ENCODE peak calls at places on chromosomes 1 and 21, in six cellular contexts. Z is GM12878, A is SK-N-SH, F is H1, U is K562, C is HepG2. M is an unnamed sample.

GRCh38 chr1:15848143-15848928 is 829 bp downstream of the SPEN start:
- DNase-seq in U (no peak), Z (no peak), F (no peak), C (no peak), A (peak), M (no peak)

GRCh38 chr1:185480545-185480944 is 163.5 kb upstream of the IVNS1ABP start:
- DNase-seq in F (no peak), A (no peak), U (no peak), C (no peak), Z (no peak), M (no peak)

GRCh38 chr21:39125752-39126485 is 57.3 kb downstream of the PSMG1 start:
- DNase-seq in U (no peak), F (peak), C (peak), A (peak), Z (no peak), M (peak)

GRCh38 chr1:78210167-78210566 is 164.4 kb downstream of the GIPC2 start:
- DNase-seq in Z (no peak), U (no peak), A (no peak), F (no peak), C (no peak), M (no peak)

GRCh38 chr1:183812686-183813569 is 8.0 kb downstream of the RGL1 start:
- DNase-seq in Z (no peak), C (peak), F (no peak), A (no peak), U (no peak), M (no peak)

GRCh38 chr1:174116042-174116441 is 43.3 kb upstream of the RABGAP1L start:
- DNase-seq in C (peak), F (no peak), U (no peak), A (no peak), Z (no peak), M (peak)

GRCh38 chr1:61588736-61589381 is 136.1 kb downstream of the TM2D1 start:
- DNase-seq in U (peak), C (peak), Z (peak), A (peak), F (peak), M (peak)

GRCh38 chr1:93839307-93839706 is 39.7 kb downstream of the DNTTIP2 start:
- DNase-seq in C (no peak), F (no peak), A (no peak), Z (no peak), U (no peak), M (peak)

GRCh38 chr21:45453308-45453950 is 48.5 kb downstream of the COL18A1 start:
- DNase-seq in Z (no peak), C (no peak), A (no peak), F (no peak), U (no peak), M (no peak)

GRCh38 chr1:161501234-161501633 is 4.0 kb upstream of the FCGR2A start:
- DNase-seq in C (no peak), F (no peak), A (no peak), U (no peak), Z (no peak), M (no peak)

GRCh38 chr1:17207966-17208418 is 3.1 kb downstream of the PADI1 start:
- DNase-seq in A (no peak), U (peak), Z (peak), C (no peak), F (peak), M (peak)

GRCh38 chr1:72100766-72101165 is 181.6 kb downstream of the NEGR1 start:
- DNase-seq in C (no peak), A (no peak), F (no peak), Z (no peak), U (no peak), M (peak)

GRCh38 chr1:165075725-165076370 is 280.7 kb downstream of the LMX1A start:
- DNase-seq in F (no peak), C (peak), U (peak), A (peak), Z (no peak), M (peak)

GRCh38 chr1:53549287-53549686 is 90.1 kb downstream of the DMRTB1 start:
- DNase-seq in C (no peak), Z (no peak), U (no peak), A (no peak), F (no peak), M (no peak)

DNA sequence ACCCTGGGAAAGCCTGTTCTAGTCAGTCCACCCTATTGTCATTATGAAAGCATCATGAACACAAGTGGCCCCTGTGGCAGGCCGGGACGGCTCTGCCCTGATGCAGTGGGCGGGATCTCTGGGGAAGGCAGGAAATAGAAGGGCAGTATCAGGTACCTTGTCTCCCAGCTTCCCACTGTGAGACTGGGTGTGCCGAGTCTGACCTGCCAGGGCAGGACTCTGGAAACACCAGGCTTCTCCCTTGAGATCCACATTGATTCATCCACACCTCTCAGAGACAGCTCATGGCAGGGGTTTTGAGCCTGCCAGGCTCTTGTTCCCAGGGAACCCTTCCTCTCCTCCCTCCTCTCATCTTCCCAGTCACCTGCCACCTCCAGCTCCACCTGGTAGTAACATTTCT is 24.5 kb upstream of the GNPAT start:
- DNase-seq in F (no peak), C (no peak), U (no peak), Z (no peak), A (no peak), M (no peak)
- TF ChIP-seq GABPA in F (no peak), C (no peak), U (no peak), Z (no peak), A (no peak), M (no peak)

DNA sequence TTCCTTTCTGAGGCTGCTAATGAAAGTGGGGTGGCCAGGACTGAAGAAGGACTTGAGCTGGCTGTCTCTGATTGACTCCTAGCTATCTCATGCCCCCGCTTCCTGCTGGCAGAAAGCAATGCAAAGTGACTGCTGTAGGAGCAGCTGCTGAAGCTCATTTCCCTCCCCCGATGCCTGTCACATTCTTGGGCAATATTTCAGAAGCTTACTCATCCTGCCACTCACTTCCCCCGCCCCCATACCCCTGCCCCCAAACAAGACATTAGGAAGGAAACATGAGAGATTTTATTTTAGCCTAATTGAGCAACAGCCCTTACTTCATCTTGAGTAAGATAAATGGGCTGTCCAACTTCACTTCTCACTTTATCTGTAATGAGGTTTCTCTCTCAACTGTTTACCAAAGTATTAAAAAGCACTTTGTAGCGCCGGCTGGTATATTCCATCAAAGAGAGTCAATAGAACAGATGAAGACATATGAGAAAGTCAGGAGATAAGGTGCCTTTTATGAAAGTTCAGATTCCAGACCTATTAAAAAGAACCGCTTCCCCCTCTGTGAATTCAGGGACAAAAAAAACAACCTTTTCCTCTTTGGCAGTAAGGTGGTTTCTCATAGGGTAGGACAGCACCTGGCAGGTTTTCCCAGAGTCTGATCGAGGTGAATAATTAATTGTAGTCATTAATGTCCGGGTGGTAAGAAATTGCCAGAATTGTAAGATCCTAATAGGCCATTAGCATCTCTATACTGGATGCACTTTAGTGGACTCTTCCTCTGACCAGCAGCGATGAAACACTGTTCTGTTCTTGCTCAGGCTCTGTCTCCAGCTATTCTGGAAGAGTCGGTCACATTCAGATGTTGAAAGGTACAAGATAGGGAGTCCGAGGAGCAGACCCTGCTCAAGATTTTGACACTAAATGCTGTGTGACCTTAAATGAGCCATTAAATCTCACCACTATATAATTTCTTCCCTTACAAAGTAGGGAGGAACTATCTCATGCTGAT is 70.2 kb downstream of the SH3GLB1 start:
- DNase-seq in C (peak), U (peak), Z (peak), F (peak), A (no peak), M (peak)
- TF ChIP-seq GABPA in C (no peak), U (no peak), Z (no peak), F (no peak), A (no peak), M (no peak)

GRCh38 chr1:232876506-232877360 is 71.5 kb downstream of the MAP10 start:
- DNase-seq in Z (no peak), C (no peak), U (no peak), F (no peak), A (no peak), M (no peak)

GRCh38 chr1:232877361-232877991 is 72.3 kb downstream of the MAP10 start:
- DNase-seq in U (no peak), C (no peak), F (no peak), Z (no peak), A (no peak), M (no peak)

GRCh38 chr1:232873931-232874330 is 68.7 kb downstream of the MAP10 start:
- DNase-seq in A (no peak), Z (no peak), C (no peak), U (no peak), F (no peak), M (no peak)

GRCh38 chr1:232873412-232873811 is 68.2 kb downstream of the MAP10 start:
- DNase-seq in C (no peak), U (no peak), A (peak), Z (no peak), F (no peak), M (no peak)

GRCh38 chr1:232875536-232875935 is 70.3 kb downstream of the MAP10 start:
- DNase-seq in C (no peak), U (no peak), A (no peak), Z (no peak), F (no peak), M (no peak)
- TF ChIP-seq GABPA in C (no peak), U (no peak), A (no peak), Z (no peak), F (no peak), M (no peak)

DNA sequence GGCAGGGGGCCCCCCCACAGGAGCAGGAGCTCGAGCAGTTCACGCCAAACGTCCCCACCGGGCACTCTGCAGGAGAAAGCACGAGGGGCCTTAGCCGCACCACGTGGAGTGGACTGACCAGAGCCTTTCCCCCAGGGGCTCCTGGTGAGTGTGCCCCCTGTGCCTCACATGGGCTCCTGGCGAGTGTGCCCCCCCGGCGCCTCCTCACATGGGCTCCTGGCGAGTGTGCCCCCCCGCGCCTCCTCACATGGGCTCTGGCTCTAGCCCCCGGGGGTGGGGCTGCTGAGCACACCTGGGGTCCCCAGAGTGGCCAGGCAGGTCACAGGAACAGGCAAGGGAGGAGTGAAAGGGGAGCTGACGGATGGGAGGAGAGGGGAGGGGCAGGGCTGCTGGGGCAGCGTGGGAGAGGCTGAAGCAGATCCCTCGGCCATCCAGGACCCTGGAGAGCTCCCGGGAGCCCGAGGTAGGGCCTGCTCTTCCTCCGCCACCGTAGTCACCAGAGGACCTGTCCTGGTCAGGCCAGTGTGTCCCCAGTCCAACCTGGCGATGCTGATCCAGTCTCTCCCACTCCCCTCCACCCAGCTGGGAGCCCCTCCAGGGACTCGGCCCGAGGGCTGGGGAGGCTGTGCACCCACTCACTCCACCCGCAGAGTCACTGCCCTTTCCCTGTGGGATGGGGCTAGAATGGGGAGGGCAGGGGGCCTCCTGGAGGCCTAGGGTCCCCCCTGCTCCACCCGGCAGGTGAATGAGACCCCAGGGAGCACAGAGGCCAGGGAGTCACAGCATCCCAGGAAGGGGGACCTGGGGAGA is 47.6 kb downstream of the ARHGEF16 start:
- DNase-seq in F (peak), C (peak), A (peak), U (peak), Z (no peak), M (no peak)
- TF ChIP-seq GABPA in F (peak), C (no peak), A (no peak), U (no peak), Z (no peak), M (no peak)

DNA sequence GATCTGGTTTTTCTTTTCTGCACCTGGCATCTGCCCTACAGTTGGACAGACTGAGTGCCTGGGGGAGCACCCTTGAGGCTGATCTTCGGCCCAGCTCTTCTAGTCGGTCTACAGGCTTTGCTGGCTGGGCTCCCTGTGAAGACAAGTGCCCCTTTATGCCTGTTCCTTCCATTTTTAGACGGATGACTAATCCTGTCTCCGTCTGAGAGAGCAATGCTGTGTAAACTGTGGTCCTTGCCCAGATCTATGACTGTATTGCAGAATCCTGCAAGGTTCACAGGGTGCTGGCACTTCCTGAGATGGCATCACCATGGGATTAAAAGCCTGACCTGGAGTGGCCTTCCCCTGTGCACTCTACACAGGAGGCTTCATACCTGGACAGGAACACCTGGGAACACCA is 47.6 kb upstream of the SAMD13 start:
- DNase-seq in F (no peak), Z (no peak), C (peak), A (no peak), U (no peak), M (no peak)
- TF ChIP-seq GABPA in F (no peak), Z (no peak), C (no peak), A (no peak), U (no peak), M (no peak)

GRCh38 chr1:246210751-246211150 is 296.3 kb downstream of the SMYD3 start:
- DNase-seq in Z (no peak), C (no peak), A (peak), U (no peak), F (no peak), M (no peak)
- TF ChIP-seq GABPA in Z (no peak), C (no peak), A (no peak), U (no peak), F (no peak), M (no peak)

GRCh38 chr1:32967863-32968571 is 3.4 kb upstream of the RNF19B start:
- DNase-seq in C (no peak), U (no peak), Z (no peak), F (no peak), A (no peak), M (no peak)
- TF ChIP-seq GABPA in C (no peak), U (no peak), Z (no peak), F (no peak), A (no peak), M (no peak)

M was measured in HL-60.